ENCODE peak calls at places on chromosome 21, in ten cellular contexts. One of them, this sample, is unnamed.

GRCh38 chr21:26920055-26920454 is 46.8 kb downstream of the ADAMTS5 start:
- DNase-seq in type B pancreatic cell: no peak
- DNase-seq in fibroblast of lung: peak; percentile 53
- DNase-seq in cardiac muscle cell: no peak
- DNase-seq in tibial nerve: no peak
- DNase-seq in activated CD8-positive, alpha-beta T cell treated with anti-CD3 and anti-CD28 coated beads for 36 hours: no peak
- DNase-seq in endothelial cell: no peak
- DNase-seq in heart left ventricle: no peak
- DNase-seq in epithelial cell of esophagus: peak; percentile 14
- DNase-seq in uterus: no peak
- DNase-seq in this sample: no peak

GRCh38 chr21:42083361-42083690 is 12.2 kb downstream of the UMODL1 start:
- DNase-seq in type B pancreatic cell: no peak
- DNase-seq in fibroblast of lung: no peak
- DNase-seq in cardiac muscle cell: no peak
- DNase-seq in tibial nerve: no peak
- DNase-seq in activated CD8-positive, alpha-beta T cell treated with anti-CD3 and anti-CD28 coated beads for 36 hours: no peak
- DNase-seq in endothelial cell: no peak
- DNase-seq in heart left ventricle: no peak
- DNase-seq in epithelial cell of esophagus: no peak
- DNase-seq in uterus: no peak
- DNase-seq in this sample: no peak

GRCh38 chr21:32844653-32845443 is 73.3 kb upstream of the PAXBP1 start:
- DNase-seq in type B pancreatic cell: no peak
- DNase-seq in fibroblast of lung: peak; percentile 48
- DNase-seq in cardiac muscle cell: no peak
- DNase-seq in tibial nerve: no peak
- DNase-seq in activated CD8-positive, alpha-beta T cell treated with anti-CD3 and anti-CD28 coated beads for 36 hours: no peak
- DNase-seq in endothelial cell: no peak
- DNase-seq in heart left ventricle: no peak
- DNase-seq in epithelial cell of esophagus: peak; percentile 86
- DNase-seq in uterus: no peak
- DNase-seq in this sample: no peak

GRCh38 chr21:35988396-35989140 is 71.8 kb downstream of the SETD4 start:
- DNase-seq in type B pancreatic cell: no peak
- DNase-seq in fibroblast of lung: no peak
- DNase-seq in cardiac muscle cell: no peak
- DNase-seq in tibial nerve: no peak
- DNase-seq in activated CD8-positive, alpha-beta T cell treated with anti-CD3 and anti-CD28 coated beads for 36 hours: no peak
- DNase-seq in endothelial cell: no peak
- DNase-seq in heart left ventricle: no peak
- DNase-seq in epithelial cell of esophagus: no peak
- DNase-seq in uterus: no peak
- DNase-seq in this sample: no peak

GRCh38 chr21:42009018-42009830 is 936 bp downstream of the ZBTB21 start:
- DNase-seq in type B pancreatic cell: no peak
- DNase-seq in fibroblast of lung: peak; percentile 38
- DNase-seq in cardiac muscle cell: peak; percentile 62
- DNase-seq in tibial nerve: peak; percentile 33
- DNase-seq in activated CD8-positive, alpha-beta T cell treated with anti-CD3 and anti-CD28 coated beads for 36 hours: peak; percentile 66
- DNase-seq in endothelial cell: peak; percentile 53
- DNase-seq in heart left ventricle: peak; percentile 56
- DNase-seq in epithelial cell of esophagus: peak; percentile 28
- DNase-seq in uterus: peak; percentile 54
- DNase-seq in this sample: peak; percentile 61

GRCh38 chr21:45853703-45854342 is 127.7 kb upstream of the COL6A1 start:
- DNase-seq in type B pancreatic cell: peak; percentile 25
- DNase-seq in fibroblast of lung: no peak
- DNase-seq in cardiac muscle cell: no peak
- DNase-seq in tibial nerve: no peak
- DNase-seq in activated CD8-positive, alpha-beta T cell treated with anti-CD3 and anti-CD28 coated beads for 36 hours: no peak
- DNase-seq in endothelial cell: no peak
- DNase-seq in heart left ventricle: no peak
- DNase-seq in epithelial cell of esophagus: peak; percentile 47
- DNase-seq in uterus: no peak
- DNase-seq in this sample: no peak

GRCh38 chr21:41630917-41631316 is 123.0 kb upstream of the TMPRSS2 start:
- DNase-seq in type B pancreatic cell: no peak
- DNase-seq in fibroblast of lung: no peak
- DNase-seq in cardiac muscle cell: no peak
- DNase-seq in tibial nerve: no peak
- DNase-seq in activated CD8-positive, alpha-beta T cell treated with anti-CD3 and anti-CD28 coated beads for 36 hours: no peak
- DNase-seq in endothelial cell: no peak
- DNase-seq in heart left ventricle: no peak
- DNase-seq in epithelial cell of esophagus: no peak
- DNase-seq in uterus: no peak
- DNase-seq in this sample: no peak

GRCh38 chr21:33543505-33544129 is 779 bp downstream of the SON start:
- DNase-seq in type B pancreatic cell: peak; percentile 79
- DNase-seq in fibroblast of lung: no peak
- DNase-seq in cardiac muscle cell: no peak
- DNase-seq in tibial nerve: no peak
- DNase-seq in activated CD8-positive, alpha-beta T cell treated with anti-CD3 and anti-CD28 coated beads for 36 hours: peak; percentile 83
- DNase-seq in endothelial cell: peak; percentile 80
- DNase-seq in heart left ventricle: peak; percentile 80
- DNase-seq in epithelial cell of esophagus: peak; percentile 68
- DNase-seq in uterus: no peak
- DNase-seq in this sample: peak; percentile 85

DNA sequence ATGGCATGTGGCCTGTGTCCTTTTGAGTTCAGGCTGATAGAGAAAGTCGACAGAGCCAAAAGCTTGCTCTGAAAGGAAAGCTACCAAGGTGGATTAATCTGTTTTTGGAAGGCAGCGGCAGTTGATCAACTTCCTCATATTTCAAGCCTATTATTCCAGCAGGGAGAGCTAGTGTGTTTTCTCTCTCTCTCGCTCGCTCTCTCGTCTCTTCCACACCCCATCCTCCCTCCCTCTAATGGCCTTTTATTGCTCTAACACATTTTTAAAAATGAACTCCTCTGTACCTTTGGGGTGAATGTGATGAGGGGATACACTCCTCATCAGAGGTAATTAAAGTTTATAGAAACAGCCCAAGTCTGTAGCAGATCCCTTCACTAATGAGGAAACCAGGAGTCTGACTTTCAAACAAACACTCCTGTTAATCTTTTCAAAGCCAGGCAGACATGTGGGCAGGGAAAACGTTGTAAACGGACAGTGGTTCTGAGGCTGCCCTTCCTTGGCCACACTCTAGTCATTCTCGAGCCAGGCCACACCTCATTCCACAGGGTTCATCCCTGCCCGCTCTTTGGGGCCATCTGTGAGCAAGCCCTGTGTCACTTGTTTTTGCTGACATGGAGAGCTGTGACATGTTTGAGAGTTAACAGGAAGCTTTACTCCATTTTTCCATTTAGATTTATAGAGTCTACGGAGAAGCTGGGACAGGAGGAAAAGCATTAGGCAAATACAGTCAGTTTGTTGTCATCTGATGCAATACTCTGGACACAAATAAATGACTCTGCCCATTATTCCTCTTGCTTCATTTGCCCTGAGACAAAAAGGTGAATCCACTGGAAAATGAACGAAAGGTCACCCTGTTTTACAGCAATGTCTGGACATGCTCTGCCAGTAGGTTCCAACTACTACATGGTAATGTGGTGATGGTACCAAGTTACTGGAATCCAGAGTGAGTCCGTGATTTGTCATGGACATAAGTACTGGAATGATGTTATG is 126.7 kb downstream of the CLIC6 start:
- DNase-seq in type B pancreatic cell: no peak
- DNase-seq in fibroblast of lung: peak; percentile 77
- DNase-seq in cardiac muscle cell: no peak
- DNase-seq in tibial nerve: peak; percentile 25
- DNase-seq in activated CD8-positive, alpha-beta T cell treated with anti-CD3 and anti-CD28 coated beads for 36 hours: no peak
- DNase-seq in endothelial cell: no peak
- DNase-seq in heart left ventricle: no peak
- DNase-seq in epithelial cell of esophagus: peak; percentile 88
- DNase-seq in uterus: no peak
- DNase-seq in this sample: no peak
- TF ChIP-seq CTCF in type B pancreatic cell: no peak
- TF ChIP-seq CTCF in fibroblast of lung: peak; percentile 20
- TF ChIP-seq CTCF in cardiac muscle cell: no peak
- TF ChIP-seq CTCF in tibial nerve: no peak
- TF ChIP-seq CTCF in activated CD8-positive, alpha-beta T cell treated with anti-CD3 and anti-CD28 coated beads for 36 hours: no peak
- TF ChIP-seq CTCF in endothelial cell: no peak
- TF ChIP-seq CTCF in heart left ventricle: no peak
- TF ChIP-seq CTCF in epithelial cell of esophagus: peak; percentile 41
- TF ChIP-seq CTCF in uterus: peak; percentile 12
- TF ChIP-seq CTCF in this sample: no peak

GRCh38 chr21:25862112-25862511 is 127.3 kb downstream of the GABPA start:
- DNase-seq in type B pancreatic cell: no peak
- DNase-seq in fibroblast of lung: no peak
- DNase-seq in cardiac muscle cell: no peak
- DNase-seq in tibial nerve: no peak
- DNase-seq in activated CD8-positive, alpha-beta T cell treated with anti-CD3 and anti-CD28 coated beads for 36 hours: no peak
- DNase-seq in endothelial cell: no peak
- DNase-seq in heart left ventricle: no peak
- DNase-seq in epithelial cell of esophagus: no peak
- DNase-seq in uterus: no peak
- DNase-seq in this sample: no peak

GRCh38 chr21:25863747-25864146 is 129.0 kb downstream of the GABPA start:
- DNase-seq in type B pancreatic cell: no peak
- DNase-seq in fibroblast of lung: no peak
- DNase-seq in cardiac muscle cell: no peak
- DNase-seq in tibial nerve: no peak
- DNase-seq in activated CD8-positive, alpha-beta T cell treated with anti-CD3 and anti-CD28 coated beads for 36 hours: no peak
- DNase-seq in endothelial cell: no peak
- DNase-seq in heart left ventricle: no peak
- DNase-seq in epithelial cell of esophagus: no peak
- DNase-seq in uterus: no peak
- DNase-seq in this sample: no peak

GRCh38 chr21:25863031-25863430 is 128.3 kb downstream of the GABPA start:
- DNase-seq in type B pancreatic cell: no peak
- DNase-seq in fibroblast of lung: no peak
- DNase-seq in cardiac muscle cell: no peak
- DNase-seq in tibial nerve: no peak
- DNase-seq in activated CD8-positive, alpha-beta T cell treated with anti-CD3 and anti-CD28 coated beads for 36 hours: no peak
- DNase-seq in endothelial cell: no peak
- DNase-seq in heart left ventricle: no peak
- DNase-seq in epithelial cell of esophagus: no peak
- DNase-seq in uterus: no peak
- DNase-seq in this sample: no peak

GRCh38 chr21:25859264-25859931 is 124.6 kb downstream of the GABPA start:
- DNase-seq in type B pancreatic cell: no peak
- DNase-seq in fibroblast of lung: peak; percentile 66
- DNase-seq in cardiac muscle cell: no peak
- DNase-seq in tibial nerve: no peak
- DNase-seq in activated CD8-positive, alpha-beta T cell treated with anti-CD3 and anti-CD28 coated beads for 36 hours: no peak
- DNase-seq in endothelial cell: no peak
- DNase-seq in heart left ventricle: no peak
- DNase-seq in epithelial cell of esophagus: no peak
- DNase-seq in uterus: no peak
- DNase-seq in this sample: no peak

DNA sequence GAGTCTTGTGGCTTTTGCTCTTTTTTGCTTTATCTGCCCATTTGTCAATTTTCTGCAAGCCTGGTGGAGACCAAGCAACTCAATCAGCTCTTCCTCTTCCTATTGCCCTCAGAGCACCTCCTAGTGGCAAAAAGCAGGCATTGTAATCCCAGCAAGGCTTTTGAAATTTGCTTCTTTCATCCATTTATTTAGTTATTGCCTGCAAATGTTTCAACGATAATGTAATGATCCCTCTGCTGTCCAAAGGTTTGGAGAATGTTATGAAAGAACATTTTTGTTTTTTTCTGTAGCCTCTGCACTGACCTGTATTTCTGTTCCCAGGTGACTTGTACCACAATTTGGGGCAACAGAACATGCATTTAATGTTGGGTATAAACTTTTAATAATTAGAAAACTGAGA is 127.8 kb downstream of the GABPA start:
- DNase-seq in type B pancreatic cell: no peak
- DNase-seq in fibroblast of lung: peak; percentile 68
- DNase-seq in cardiac muscle cell: no peak
- DNase-seq in tibial nerve: no peak
- DNase-seq in activated CD8-positive, alpha-beta T cell treated with anti-CD3 and anti-CD28 coated beads for 36 hours: peak; percentile 33
- DNase-seq in endothelial cell: no peak
- DNase-seq in heart left ventricle: no peak
- DNase-seq in epithelial cell of esophagus: peak; percentile 66
- DNase-seq in uterus: no peak
- DNase-seq in this sample: peak; percentile 4
- TF ChIP-seq CTCF in type B pancreatic cell: peak; percentile 75
- TF ChIP-seq CTCF in fibroblast of lung: peak; percentile 62
- TF ChIP-seq CTCF in cardiac muscle cell: peak; percentile 82
- TF ChIP-seq CTCF in tibial nerve: no peak
- TF ChIP-seq CTCF in activated CD8-positive, alpha-beta T cell treated with anti-CD3 and anti-CD28 coated beads for 36 hours: peak; percentile 83
- TF ChIP-seq CTCF in endothelial cell: peak; percentile 58
- TF ChIP-seq CTCF in heart left ventricle: peak; percentile 60
- TF ChIP-seq CTCF in epithelial cell of esophagus: peak; percentile 90
- TF ChIP-seq CTCF in uterus: no peak
- TF ChIP-seq CTCF in this sample: peak; percentile 58

DNA sequence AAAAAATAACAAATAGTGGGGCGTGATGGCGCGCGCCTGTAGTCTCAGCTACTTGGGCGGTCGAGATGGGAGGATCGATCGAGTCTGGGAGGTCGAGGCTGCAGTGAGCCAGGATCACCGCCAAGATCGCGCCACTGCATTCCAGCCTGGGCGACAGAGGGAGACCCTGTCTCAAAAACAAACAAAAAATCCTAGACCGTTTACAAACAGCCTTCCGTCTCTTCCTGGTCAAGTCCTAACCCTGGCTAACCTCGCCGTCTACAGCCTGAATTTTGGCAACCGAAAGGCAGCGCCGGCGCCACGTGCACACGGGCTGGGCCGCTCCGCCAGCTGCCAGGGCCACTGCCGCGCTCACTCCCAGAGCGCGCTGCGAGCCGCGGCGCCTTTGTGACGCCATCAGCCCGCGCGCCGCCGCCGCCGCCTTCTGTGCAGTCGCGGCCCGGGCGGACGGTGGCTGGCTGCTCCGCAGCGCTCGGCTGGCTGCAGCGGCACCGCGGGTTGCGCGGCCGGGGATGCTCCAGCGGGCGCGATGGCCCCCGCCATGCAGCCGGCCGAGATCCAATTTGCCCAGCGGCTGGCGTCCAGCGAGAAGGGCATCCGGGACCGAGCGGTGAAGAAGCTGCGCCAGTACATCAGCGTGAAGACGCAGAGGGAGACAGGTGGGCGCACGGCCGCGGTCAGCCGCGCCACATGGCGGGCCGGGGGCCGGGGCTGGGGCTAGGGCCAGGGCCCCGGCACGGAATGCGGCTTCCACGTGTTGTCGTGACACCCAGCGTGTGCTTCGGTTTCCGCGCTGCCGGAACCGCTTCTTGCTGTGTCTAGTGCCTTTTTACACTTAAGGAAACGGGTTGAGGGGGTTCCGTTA is at the start of the genes HSF2BP and RRP1B:
- DNase-seq in type B pancreatic cell: peak; percentile 88
- DNase-seq in fibroblast of lung: peak; percentile 84
- DNase-seq in cardiac muscle cell: peak; percentile 91
- DNase-seq in tibial nerve: peak; percentile 60
- DNase-seq in activated CD8-positive, alpha-beta T cell treated with anti-CD3 and anti-CD28 coated beads for 36 hours: peak; percentile 83
- DNase-seq in endothelial cell: peak; percentile 86
- DNase-seq in heart left ventricle: peak; percentile 87
- DNase-seq in epithelial cell of esophagus: peak; percentile 88
- DNase-seq in uterus: peak; percentile 63
- DNase-seq in this sample: peak; percentile 87
- TF ChIP-seq CTCF in type B pancreatic cell: no peak
- TF ChIP-seq CTCF in fibroblast of lung: no peak
- TF ChIP-seq CTCF in cardiac muscle cell: no peak
- TF ChIP-seq CTCF in tibial nerve: no peak
- TF ChIP-seq CTCF in activated CD8-positive, alpha-beta T cell treated with anti-CD3 and anti-CD28 coated beads for 36 hours: no peak
- TF ChIP-seq CTCF in endothelial cell: no peak
- TF ChIP-seq CTCF in heart left ventricle: no peak
- TF ChIP-seq CTCF in epithelial cell of esophagus: peak; percentile 10
- TF ChIP-seq CTCF in uterus: no peak
- TF ChIP-seq CTCF in this sample: no peak

DNA sequence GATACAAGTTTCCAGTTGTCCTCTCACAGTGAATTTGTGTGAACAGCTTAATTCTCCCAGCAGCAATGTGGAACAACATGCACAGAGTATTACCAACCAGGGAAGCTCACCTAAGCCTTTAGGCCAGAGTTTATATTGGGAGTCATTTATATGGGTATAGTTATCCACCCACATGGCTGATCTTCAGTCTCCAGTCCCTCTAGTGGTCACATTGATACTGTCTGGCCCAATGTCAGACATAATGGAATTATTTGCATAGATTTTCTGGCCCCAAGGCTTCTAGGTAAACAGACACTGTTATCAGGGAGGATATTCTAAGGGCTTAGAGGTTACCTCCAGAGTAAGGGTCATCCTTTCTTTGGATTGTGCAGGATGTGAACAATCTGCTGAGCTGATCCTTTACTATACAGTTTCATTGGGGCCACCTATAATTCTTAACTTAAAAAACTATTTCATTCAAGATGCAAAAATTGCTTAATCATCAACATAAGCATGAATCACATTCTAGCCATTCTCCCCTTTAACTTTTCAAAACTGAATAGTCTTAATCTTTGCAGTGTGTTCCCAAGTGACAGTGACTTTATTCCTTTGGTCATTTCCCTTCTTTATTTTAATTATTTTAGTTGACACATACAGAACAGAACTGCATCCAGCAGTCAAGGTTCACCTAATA is 210.9 kb downstream of the LTN1 start:
- DNase-seq in type B pancreatic cell: no peak
- DNase-seq in fibroblast of lung: peak; percentile 66
- DNase-seq in cardiac muscle cell: peak; percentile 6
- DNase-seq in tibial nerve: no peak
- DNase-seq in activated CD8-positive, alpha-beta T cell treated with anti-CD3 and anti-CD28 coated beads for 36 hours: peak; percentile 23
- DNase-seq in endothelial cell: peak; percentile 9
- DNase-seq in heart left ventricle: no peak
- DNase-seq in epithelial cell of esophagus: peak; percentile 46
- DNase-seq in uterus: no peak
- DNase-seq in this sample: no peak
- TF ChIP-seq CTCF in type B pancreatic cell: peak; percentile 69
- TF ChIP-seq CTCF in fibroblast of lung: peak; percentile 53
- TF ChIP-seq CTCF in cardiac muscle cell: peak; percentile 69
- TF ChIP-seq CTCF in tibial nerve: no peak
- TF ChIP-seq CTCF in activated CD8-positive, alpha-beta T cell treated with anti-CD3 and anti-CD28 coated beads for 36 hours: peak; percentile 50
- TF ChIP-seq CTCF in endothelial cell: peak; percentile 57
- TF ChIP-seq CTCF in heart left ventricle: peak; percentile 23
- TF ChIP-seq CTCF in epithelial cell of esophagus: peak; percentile 56
- TF ChIP-seq CTCF in uterus: no peak
- TF ChIP-seq CTCF in this sample: no peak